ENCODE peak calls at places on chromosomes 3 and 15, in nine cellular contexts. W, I, B, V, N, U, S, M and K are unnamed samples.

GRCh38 chr3:105982207-105982606 is 113.4 kb upstream of the CBLB start:
- DNase-seq in W (no peak), I (no peak), B (no peak), V (no peak), N (no peak), U (no peak), S (no peak), M (no peak), K (no peak)

GRCh38 chr3:79871656-79872055 is 103.9 kb upstream of the ROBO1 start:
- DNase-seq in W (no peak), I (no peak), B (no peak), V (no peak), N (no peak), U (no peak), S (no peak), M (no peak), K (no peak)

GRCh38 chr3:63918321-63918720 is 6.1 kb upstream of the SCAANT1 start:
- DNase-seq in W (no peak), I (no peak), B (no peak), V (no peak), N (no peak), U (no peak), S (no peak), M (no peak), K (no peak)

GRCh38 chr3:112619295-112619694 is 21.6 kb downstream of the CCDC80 start:
- DNase-seq in W (no peak), I (no peak), B (no peak), V (no peak), N (no peak), U (no peak), S (no peak), M (no peak), K (no peak)

GRCh38 chr15:78996876-78997275 is 52.0 kb upstream of the CTSH start:
- DNase-seq in W (no peak), I (no peak), B (no peak), V (peak; percentile 36), N (no peak), U (no peak), S (peak; percentile 35), M (no peak), K (no peak)

GRCh38 chr3:88812576-88812975 is 294.8 kb upstream of the EPHA3 start:
- DNase-seq in W (no peak), I (no peak), B (no peak), V (no peak), N (no peak), U (no peak), S (no peak), M (no peak), K (no peak)

GRCh38 chr15:67931861-67932260 is 92.0 kb upstream of the RNU6-1 start:
- DNase-seq in W (no peak), I (no peak), B (no peak), V (no peak), N (no peak), U (no peak), S (no peak), M (no peak), K (peak; percentile 69)

GRCh38 chr3:115512565-115513410 is 110.5 kb upstream of the GAP43 start:
- DNase-seq in W (peak; percentile 2), I (no peak), B (peak; percentile 17), V (peak; percentile 61), N (no peak), U (no peak), S (peak; percentile 72), M (no peak), K (peak; percentile 69)

GRCh38 chr3:24829632-24830229 is 335.1 kb upstream of the THRB start:
- DNase-seq in W (peak; percentile 57), I (no peak), B (no peak), V (peak; percentile 60), N (no peak), U (no peak), S (peak; percentile 73), M (no peak), K (peak; percentile 74)

GRCh38 chr3:56801597-56802410 is at the start of gene ARHGEF3:
- DNase-seq in W (peak; percentile 75), I (peak; percentile 83), B (peak; percentile 88), V (peak; percentile 95), N (peak; percentile 80), U (peak; percentile 58), S (peak; percentile 95), M (peak; percentile 89), K (peak; percentile 95)

GRCh38 chr15:31263751-31264533 is 62.7 kb upstream of the KLF13 start:
- DNase-seq in W (no peak), I (peak; percentile 74), B (peak; percentile 78), V (peak; percentile 91), N (peak; percentile 66), U (peak; percentile 98), S (peak; percentile 93), M (peak; percentile 50), K (peak; percentile 91)

GRCh38 chr3:13513051-13513912 is 33.2 kb downstream of the HDAC11 start:
- DNase-seq in W (peak; percentile 53), I (no peak), B (no peak), V (peak; percentile 45), N (no peak), U (no peak), S (peak; percentile 57), M (no peak), K (peak; percentile 32)

GRCh38 chr3:31106912-31107311 is 212.5 kb upstream of the GADL1 start:
- DNase-seq in W (no peak), I (no peak), B (no peak), V (no peak), N (no peak), U (no peak), S (no peak), M (no peak), K (no peak)

GRCh38 chr3:157445897-157446296 is 9.2 kb downstream of the PTX3 start:
- DNase-seq in W (no peak), I (no peak), B (no peak), V (no peak), N (no peak), U (peak; percentile 51), S (no peak), M (no peak), K (no peak)

GRCh38 chr3:108103971-108104797 is 13.4 kb upstream of the CD47 start:
- DNase-seq in W (no peak), I (no peak), B (peak; percentile 39), V (no peak), N (no peak), U (no peak), S (no peak), M (no peak), K (no peak)

GRCh38 chr15:62502451-62502850 is 337.4 kb upstream of the C2CD4B start:
- DNase-seq in W (no peak), I (no peak), B (no peak), V (no peak), N (no peak), U (no peak), S (no peak), M (no peak), K (no peak)

GRCh38 chr3:10357592-10358308 is 36.8 kb upstream of the SEC13 start:
- DNase-seq in W (no peak), I (no peak), B (no peak), V (peak; percentile 72), N (no peak), U (peak; percentile 76), S (no peak), M (no peak), K (no peak)

GRCh38 chr3:38457111-38458003 is 3.7 kb downstream of the ACVR2B start:
- DNase-seq in W (peak; percentile 11), I (no peak), B (no peak), V (no peak), N (no peak), U (no peak), S (no peak), M (no peak), K (no peak)

GRCh38 chr3:23304424-23304823 is 101.3 kb downstream of the UBE2E2 start:
- DNase-seq in W (no peak), I (no peak), B (no peak), V (no peak), N (no peak), U (no peak), S (no peak), M (no peak), K (no peak)

GRCh38 chr15:84552896-84553295 is 47.9 kb upstream of the ZSCAN2 start:
- DNase-seq in W (no peak), I (no peak), B (no peak), V (no peak), N (no peak), U (no peak), S (no peak), M (no peak), K (no peak)

GRCh38 chr15:42065008-42065407 is 29.4 kb downstream of the PLA2G4D start:
- DNase-seq in W (no peak), I (no peak), B (no peak), V (peak; percentile 66), N (no peak), U (no peak), S (peak; percentile 71), M (no peak), K (no peak)

GRCh38 chr15:82018201-82018600 is 27.6 kb downstream of the MEX3B start:
- DNase-seq in W (no peak), I (no peak), B (no peak), V (no peak), N (no peak), U (peak; percentile 93), S (no peak), M (no peak), K (no peak)

GRCh38 chr3:63625161-63625560 is 27.3 kb upstream of the SNTN start:
- DNase-seq in W (no peak), I (no peak), B (no peak), V (no peak), N (no peak), U (no peak), S (no peak), M (no peak), K (no peak)

GRCh38 chr3:100556656-100557310 is 52.6 kb upstream of the ADGRG7 start:
- DNase-seq in W (no peak), I (no peak), B (no peak), V (no peak), N (no peak), U (no peak), S (no peak), M (no peak), K (no peak)

GRCh38 chr3:120559228-120560061 is 36.7 kb upstream of the NDUFB4 start:
- DNase-seq in W (no peak), I (no peak), B (peak; percentile 54), V (peak; percentile 71), N (no peak), U (peak; percentile 55), S (peak; percentile 89), M (no peak), K (no peak)

GRCh38 chr3:100001514-100002270 is 112.6 kb downstream of the FILIP1L start:
- DNase-seq in W (peak; percentile 70), I (no peak), B (no peak), V (no peak), N (no peak), U (no peak), S (no peak), M (no peak), K (no peak)

GRCh38 chr3:131072099-131072559 is 45.5 kb downstream of the NEK11 start:
- DNase-seq in W (no peak), I (no peak), B (no peak), V (no peak), N (no peak), U (peak; percentile 6), S (no peak), M (no peak), K (no peak)

GRCh38 chr15:50181206-50181982 is 602 bp upstream of the SLC27A2 start:
- DNase-seq in W (no peak), I (no peak), B (no peak), V (no peak), N (no peak), U (no peak), S (no peak), M (no peak), K (no peak)

GRCh38 chr3:109642042-109642441 is 304.7 kb upstream of the DPPA4 start:
- DNase-seq in W (no peak), I (no peak), B (no peak), V (no peak), N (no peak), U (no peak), S (no peak), M (no peak), K (no peak)

GRCh38 chr15:91270747-91271146 is 170.7 kb downstream of the SV2B start:
- DNase-seq in W (no peak), I (no peak), B (no peak), V (no peak), N (no peak), U (no peak), S (no peak), M (no peak), K (no peak)

GRCh38 chr3:25548836-25549235 is 115.9 kb downstream of the TOP2B start:
- DNase-seq in W (no peak), I (no peak), B (no peak), V (no peak), N (no peak), U (no peak), S (no peak), M (no peak), K (no peak)